ENCODE peak calls at places on chromosomes 16 and 17, in five cellular contexts. T is lower lobe of right lung, I is HCT116, Y is psoas muscle, V is lung. Z is an unnamed sample. For H3K4me1, the result is how much of the 10 kb centered on the place peaks cover.

GRCh38 chr17:35849469-35850348 is 19.0 kb downstream of the HEATR9 start:
- ATAC-seq in T (peak), I (peak), Y (peak), V (no peak), Z (no peak)

GRCh38 chr17:63140255-63140654 is 174.2 kb downstream of the TANC2 start:
- ATAC-seq in T (peak), I (no peak), Y (no peak), V (no peak), Z (no peak)

GRCh38 chr17:5631958-5632357 is 47.6 kb upstream of the NLRP1 start:
- ATAC-seq in T (no peak), I (no peak), Y (no peak), V (no peak), Z (no peak)

GRCh38 chr16:89599902-89600301 is 13.5 kb upstream of the DPEP1 start:
- ATAC-seq in T (no peak), I (no peak), Y (no peak), V (no peak), Z (no peak)

GRCh38 chr17:38925263-38925995 is at the start of gene LASP1NB:
- ATAC-seq in T (no peak), I (no peak), Y (no peak), V (no peak), Z (no peak)

GRCh38 chr17:3003401-3004149 is 59.8 kb downstream of the OR1D5 start:
- ATAC-seq in T (peak), I (peak), Y (peak), V (peak), Z (peak)

GRCh38 chr17:10768766-10769383 is 35.0 kb downstream of the TMEM238L start:
- ATAC-seq in T (no peak), I (no peak), Y (peak), V (no peak), Z (no peak)

GRCh38 chr17:40499551-40500189 is 1.8 kb downstream of the TNS4 start:
- ATAC-seq in T (peak), I (peak), Y (peak), V (peak), Z (peak)

GRCh38 chr16:88732961-88733294 is 26.6 kb downstream of the CTU2 start:
- ATAC-seq in T (no peak), I (no peak), Y (no peak), V (no peak), Z (no peak)

GRCh38 chr16:80570106-80570478 is 29.3 kb downstream of the DYNLRB2 start:
- ATAC-seq in T (peak), I (no peak), Y (no peak), V (no peak), Z (no peak)

GRCh38 chr16:65832269-65832668 is 534.2 kb upstream of the CDH5 start:
- ATAC-seq in T (peak), I (no peak), Y (no peak), V (no peak), Z (no peak)

GRCh38 chr17:36879027-36879426 is 58.2 kb upstream of the LHX1 start:
- ATAC-seq in T (no peak), I (no peak), Y (no peak), V (no peak), Z (no peak)

GRCh38 chr17:41679740-41680425 is 8.8 kb upstream of the EIF1 start:
- ATAC-seq in T (no peak), I (no peak), Y (no peak), V (no peak), Z (no peak)

GRCh38 chr16:65415460-65415859 is 293.6 kb upstream of the CDH11 start:
- ATAC-seq in T (no peak), I (no peak), Y (no peak), V (no peak), Z (no peak)

GRCh38 chr17:31533546-31534155 is 142.2 kb downstream of the RAB11FIP4 start:
- ATAC-seq in T (peak), I (peak), Y (no peak), V (no peak), Z (no peak)

GRCh38 chr17:40331743-40332641 is 23.0 kb downstream of the RARA start:
- ATAC-seq in T (peak), I (no peak), Y (peak), V (peak), Z (peak)

GRCh38 chr16:88924834-88925539 is 52.0 kb downstream of the CBFA2T3 start:
- ATAC-seq in T (peak), I (peak), Y (peak), V (no peak), Z (peak)

GRCh38 chr17:61815863-61816523 is 47.3 kb downstream of the BRIP1 start:
- ATAC-seq in T (no peak), I (no peak), Y (no peak), V (no peak), Z (no peak)

GRCh38 chr16:89355686-89356085 is 134.7 kb downstream of the ANKRD11 start:
- ATAC-seq in T (no peak), I (no peak), Y (no peak), V (no peak), Z (no peak)

GRCh38 chr17:56949595-56949994 is 11.3 kb downstream of the COIL start:
- ATAC-seq in T (no peak), I (no peak), Y (no peak), V (no peak), Z (no peak)

GRCh38 chr16:80045944-80046660 is 445.6 kb upstream of the MAF start:
- ATAC-seq in T (no peak), I (no peak), Y (no peak), V (no peak), Z (no peak)

GRCh38 chr16:67430504-67431076 is 331 bp upstream of the HSD11B2 start:
- ATAC-seq in T (peak), I (peak), Y (peak), V (no peak), Z (peak)

GRCh38 chr17:17500999-17501605 is 4.9 kb upstream of the RASD1 start:
- ATAC-seq in T (no peak), I (peak), Y (no peak), V (no peak), Z (no peak)

GRCh38 chr16:66042341-66042740 is 324.1 kb upstream of the CDH5 start:
- ATAC-seq in T (no peak), I (no peak), Y (no peak), V (no peak), Z (no peak)

GRCh38 chr17:66399441-66399840 is 97.0 kb downstream of the PRKCA start:
- ATAC-seq in T (no peak), I (no peak), Y (no peak), V (no peak), Z (no peak)

GRCh38 chr16:74623214-74623842 is 16.4 kb upstream of the GLG1 start:
- ATAC-seq in T (peak), I (peak), Y (peak), V (peak), Z (no peak)

GRCh38 chr17:76848670-76849069 is 19.5 kb upstream of the MGAT5B start:
- ATAC-seq in T (no peak), I (no peak), Y (no peak), V (no peak), Z (no peak)

GRCh38 chr16:70696952-70697600 is 11.2 kb upstream of the MTSS2 start:
- ATAC-seq in T (peak), I (no peak), Y (no peak), V (no peak), Z (no peak)

GRCh38 chr16:70697601-70698170 is 11.8 kb upstream of the MTSS2 start:
- ATAC-seq in T (no peak), I (no peak), Y (no peak), V (no peak), Z (no peak)

GRCh38 chr16:70694517-70695218 is 8.8 kb upstream of the MTSS2 start:
- ATAC-seq in T (no peak), I (peak), Y (no peak), V (no peak), Z (no peak)

GRCh38 chr16:70695351-70696070 is 9.7 kb upstream of the MTSS2 start:
- ATAC-seq in T (peak), I (peak), Y (peak), V (no peak), Z (peak)

GRCh38 chr16:70696368-70696767 is 10.5 kb upstream of the MTSS2 start:
- ATAC-seq in T (no peak), I (no peak), Y (no peak), V (no peak), Z (no peak)
- H3K4me1 ChIP-seq in T (half or more), I (half or more), Y (half or more), V (under half), Z (half or more)

GRCh38 chr17:78345791-78346494 is 13.9 kb downstream of the SOCS3 start:
- ATAC-seq in T (no peak), I (no peak), Y (peak), V (no peak), Z (no peak)
- H3K4me1 ChIP-seq in T (half or more), I (half or more), Y (half or more), V (under half), Z (under half)

GRCh38 chr17:58382108-58382884 is 30.3 kb upstream of the SUPT4H1 start:
- ATAC-seq in T (peak), I (no peak), Y (no peak), V (no peak), Z (no peak)
- H3K4me1 ChIP-seq in T (under half), I (half or more), Y (under half), V (under half), Z (under half)

GRCh38 chr17:81419333-81419885 is 24.2 kb downstream of the BAHCC1 start:
- ATAC-seq in T (peak), I (peak), Y (peak), V (peak), Z (peak)
- H3K4me1 ChIP-seq in T (half or more), I (half or more), Y (half or more), V (under half), Z (half or more)

GRCh38 chr16:58999751-59000150 is 265.6 kb upstream of the GOT2 start:
- ATAC-seq in T (no peak), I (no peak), Y (no peak), V (no peak), Z (no peak)
- H3K4me1 ChIP-seq in T (under half), I (under half), Y (under half), V (under half), Z (under half)

GRCh38 chr16:87468550-87468949 is 24.3 kb downstream of the ZCCHC14 start:
- ATAC-seq in T (no peak), I (no peak), Y (no peak), V (no peak), Z (no peak)

GRCh38 chr16:87471278-87472141 is 21.3 kb downstream of the ZCCHC14 start:
- ATAC-seq in T (no peak), I (no peak), Y (no peak), V (no peak), Z (no peak)

GRCh38 chr16:87472142-87472778 is 20.6 kb downstream of the ZCCHC14 start:
- ATAC-seq in T (no peak), I (no peak), Y (no peak), V (no peak), Z (no peak)

GRCh38 chr16:87469186-87469585 is 23.6 kb downstream of the ZCCHC14 start:
- ATAC-seq in T (no peak), I (no peak), Y (no peak), V (no peak), Z (no peak)

DNA sequence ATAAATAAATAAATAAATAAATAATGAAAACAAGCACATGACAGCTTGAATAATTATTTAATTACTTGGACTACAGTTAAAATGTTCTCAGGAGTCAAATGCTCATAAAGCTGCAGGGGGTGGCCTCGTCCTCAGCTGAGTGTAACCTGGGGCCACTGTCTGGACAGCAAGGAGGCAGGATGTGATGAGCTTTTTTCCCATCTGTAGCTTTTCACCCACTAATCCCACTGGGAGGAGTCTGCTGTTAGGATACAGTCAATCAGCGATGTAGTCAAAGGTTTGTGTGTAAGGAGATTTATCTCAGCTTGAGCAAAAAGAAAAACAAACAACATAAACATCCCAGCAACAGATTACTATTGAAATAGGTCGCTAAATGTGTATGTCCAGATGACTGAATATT is 22.5 kb downstream of the ZCCHC14 start:
- ATAC-seq in T (no peak), I (no peak), Y (no peak), V (no peak), Z (no peak)
- H3K4me1 ChIP-seq in T (half or more), I (under half), Y (under half), V (under half), Z (under half)

GRCh38 chr16:3579776-3580175 is 2.6 kb upstream of the NLRC3 start:
- ATAC-seq in T (no peak), I (no peak), Y (no peak), V (no peak), Z (no peak)

GRCh38 chr16:3578121-3578520 is 918 bp upstream of the NLRC3 start:
- ATAC-seq in T (peak), I (no peak), Y (no peak), V (no peak), Z (no peak)

GRCh38 chr16:3580271-3580670 is 3.1 kb upstream of the NLRC3 start:
- ATAC-seq in T (no peak), I (no peak), Y (no peak), V (no peak), Z (no peak)

GRCh38 chr16:3577302-3577752 is at the start of gene NLRC3:
- ATAC-seq in T (peak), I (no peak), Y (no peak), V (no peak), Z (no peak)

DNA sequence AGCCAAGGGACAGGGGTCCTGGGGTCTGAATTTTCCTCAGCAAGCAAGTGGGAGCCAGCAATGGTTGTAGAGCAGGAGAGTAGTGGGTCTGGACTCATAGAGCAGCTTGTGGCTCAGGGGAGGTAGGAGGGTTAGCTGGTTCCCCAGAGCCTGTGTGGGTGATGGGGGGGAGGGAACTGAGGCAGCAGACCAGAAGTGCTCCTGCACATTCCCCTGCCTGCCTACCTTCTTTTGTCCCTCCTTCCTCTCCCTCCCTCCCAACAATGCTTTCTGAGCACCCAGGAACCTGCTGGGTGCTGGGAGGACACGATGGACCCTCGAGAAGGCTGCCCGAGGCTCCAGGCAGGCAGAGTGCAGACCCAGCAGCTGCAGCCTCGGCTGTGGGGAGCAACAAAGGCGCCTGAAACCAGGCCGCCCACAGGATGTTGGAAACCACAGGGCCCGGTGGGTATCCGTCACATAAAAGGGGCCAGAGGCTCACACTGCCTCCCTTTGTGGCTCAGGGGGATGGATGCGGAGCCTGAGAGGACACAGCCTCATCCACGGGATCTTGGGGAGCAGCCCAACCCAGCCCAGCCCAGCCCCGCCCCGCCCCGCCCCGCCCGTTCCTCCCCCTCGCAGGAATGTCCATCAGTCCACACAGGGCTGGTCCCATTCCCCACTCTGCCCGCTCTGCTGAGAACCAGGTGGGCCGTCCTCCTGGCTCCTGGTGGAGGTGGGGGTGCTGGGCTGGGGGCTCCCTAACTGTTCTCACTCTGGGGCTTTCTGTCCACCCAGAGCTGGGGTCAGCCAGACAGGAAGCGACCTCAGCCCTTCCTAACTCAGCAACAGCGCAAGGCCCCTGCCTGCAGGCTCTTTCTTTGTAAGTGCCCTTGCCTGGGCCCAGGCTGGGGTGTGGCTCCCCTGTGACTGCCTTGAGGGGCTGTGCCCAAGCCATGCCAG is 1.7 kb upstream of the NLRC3 start:
- ATAC-seq in T (peak), I (peak), Y (no peak), V (no peak), Z (no peak)
- H3K4me1 ChIP-seq in T (under half), I (under half), Y (under half), V (under half), Z (under half)

GRCh38 chr16:53090591-53091507 is 36.1 kb downstream of the CHD9 start:
- ATAC-seq in T (peak), I (no peak), Y (peak), V (peak), Z (peak)

GRCh38 chr16:53091508-53092211 is 36.9 kb downstream of the CHD9 start:
- ATAC-seq in T (peak), I (no peak), Y (peak), V (peak), Z (peak)

GRCh38 chr16:53094013-53094630 is 39.3 kb downstream of the CHD9 start:
- ATAC-seq in T (peak), I (peak), Y (no peak), V (no peak), Z (no peak)

GRCh38 chr16:53090271-53090590 is 35.4 kb downstream of the CHD9 start:
- ATAC-seq in T (no peak), I (no peak), Y (no peak), V (no peak), Z (no peak)

GRCh38 chr16:53093162-53093744 is 38.5 kb downstream of the CHD9 start:
- ATAC-seq in T (no peak), I (no peak), Y (no peak), V (no peak), Z (no peak)
- H3K4me1 ChIP-seq in T (half or more), I (under half), Y (half or more), V (under half), Z (under half)

GRCh38 chr16:14109782-14110727 is 38.9 kb downstream of the MRTFB start:
- ATAC-seq in T (no peak), I (no peak), Y (peak), V (no peak), Z (no peak)

GRCh38 chr16:14111713-14112538 is 40.8 kb downstream of the MRTFB start:
- ATAC-seq in T (no peak), I (no peak), Y (peak), V (no peak), Z (peak)

GRCh38 chr16:14106961-14107360 is 35.8 kb downstream of the MRTFB start:
- ATAC-seq in T (no peak), I (no peak), Y (no peak), V (no peak), Z (no peak)

GRCh38 chr16:14110728-14111251 is 39.7 kb downstream of the MRTFB start:
- ATAC-seq in T (no peak), I (no peak), Y (peak), V (no peak), Z (no peak)

DNA sequence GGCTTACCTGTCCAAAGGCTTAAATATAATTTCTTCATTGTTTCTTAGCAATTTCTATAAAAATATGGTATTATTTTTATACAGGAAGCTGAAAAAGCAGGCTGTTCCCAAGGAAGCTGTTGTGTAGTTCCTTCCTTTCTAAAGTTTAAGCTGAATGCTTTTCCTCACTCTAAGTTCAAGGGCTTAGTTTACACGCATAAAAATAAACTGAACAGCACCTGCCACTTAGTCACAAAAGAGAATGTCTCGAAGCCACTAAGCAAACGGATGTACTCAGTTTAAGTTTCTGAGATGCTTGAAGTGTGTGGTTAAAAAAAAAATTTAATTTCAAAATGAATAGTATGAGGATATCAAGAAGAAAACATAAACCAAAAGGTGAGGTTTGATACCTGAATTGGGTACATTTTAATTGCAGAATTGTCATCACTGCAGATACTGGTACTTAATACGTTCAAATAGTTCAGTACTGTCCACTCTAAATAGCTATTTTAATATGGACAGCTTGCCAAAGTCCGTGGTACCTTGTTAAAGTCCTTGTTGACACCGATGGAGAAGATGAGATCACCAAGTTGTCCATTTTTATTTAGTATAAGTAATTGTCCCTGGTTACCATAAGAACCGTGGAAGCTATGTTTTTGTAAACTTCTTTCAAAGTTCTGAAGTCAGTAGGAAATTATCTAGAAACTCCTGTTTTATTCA is 38.1 kb downstream of the MRTFB start:
- ATAC-seq in T (peak), I (no peak), Y (peak), V (no peak), Z (no peak)
- H3K4me1 ChIP-seq in T (under half), I (under half), Y (half or more), V (under half), Z (under half)

Z was measured in gastroesophageal sphincter.